ENCODE peak calls at places on chromosomes 6 and 20, in ten cellular contexts. One of them, this sample, is unnamed.

GRCh38 chr20:38136421-38137245 is 28.4 kb downstream of the TGM2 start:
- DNase-seq in A549: no peak
- DNase-seq in neuronal stem cell: no peak
- DNase-seq in left lung: peak; percentile 39
- DNase-seq in fibroblast of lung: no peak
- DNase-seq in psoas muscle: peak; percentile 28
- DNase-seq in OCI-LY7: no peak
- DNase-seq in breast epithelium: no peak
- DNase-seq in H1: no peak
- DNase-seq in GM23248: no peak
- DNase-seq in this sample: peak; percentile 32

GRCh38 chr20:58174708-58175287 is 53.7 kb downstream of the ANKRD60 start:
- DNase-seq in A549: no peak
- DNase-seq in GM23248: peak; percentile 55
- DNase-seq in psoas muscle: peak; percentile 76
- DNase-seq in neuronal stem cell: no peak
- DNase-seq in fibroblast of lung: no peak
- DNase-seq in OCI-LY7: no peak
- DNase-seq in breast epithelium: no peak
- DNase-seq in H1: no peak
- DNase-seq in left lung: peak; percentile 49
- DNase-seq in this sample: peak; percentile 81

GRCh38 chr6:7658543-7658942 is 67.4 kb upstream of the BMP6 start:
- DNase-seq in psoas muscle: no peak
- DNase-seq in OCI-LY7: no peak
- DNase-seq in H1: no peak
- DNase-seq in GM23248: no peak
- DNase-seq in neuronal stem cell: no peak
- DNase-seq in left lung: no peak
- DNase-seq in breast epithelium: no peak
- DNase-seq in fibroblast of lung: no peak
- DNase-seq in A549: no peak
- DNase-seq in this sample: no peak

GRCh38 chr20:32685541-32686529 is 12.1 kb upstream of the C20orf203 start:
- DNase-seq in A549: no peak
- DNase-seq in fibroblast of lung: peak; percentile 87
- DNase-seq in H1: no peak
- DNase-seq in OCI-LY7: no peak
- DNase-seq in breast epithelium: no peak
- DNase-seq in left lung: no peak
- DNase-seq in neuronal stem cell: no peak
- DNase-seq in psoas muscle: no peak
- DNase-seq in GM23248: peak; percentile 94
- DNase-seq in this sample: peak; percentile 72

GRCh38 chr6:30483677-30484279 is 5.5 kb upstream of the HLA-E start:
- DNase-seq in A549: no peak
- DNase-seq in fibroblast of lung: peak; percentile 51
- DNase-seq in H1: no peak
- DNase-seq in neuronal stem cell: peak; percentile 49
- DNase-seq in psoas muscle: no peak
- DNase-seq in GM23248: peak; percentile 81
- DNase-seq in breast epithelium: no peak
- DNase-seq in OCI-LY7: peak; percentile 69
- DNase-seq in left lung: no peak
- DNase-seq in this sample: no peak

GRCh38 chr6:91608428-91608827 is 1021.6 kb upstream of the MAP3K7 start:
- DNase-seq in fibroblast of lung: no peak
- DNase-seq in psoas muscle: no peak
- DNase-seq in breast epithelium: no peak
- DNase-seq in GM23248: no peak
- DNase-seq in neuronal stem cell: no peak
- DNase-seq in OCI-LY7: no peak
- DNase-seq in left lung: no peak
- DNase-seq in A549: no peak
- DNase-seq in H1: no peak
- DNase-seq in this sample: no peak

GRCh38 chr20:44039741-44040140 is 125.1 kb downstream of the TOX2 start:
- DNase-seq in GM23248: no peak
- DNase-seq in H1: no peak
- DNase-seq in breast epithelium: peak; percentile 4
- DNase-seq in neuronal stem cell: no peak
- DNase-seq in left lung: no peak
- DNase-seq in OCI-LY7: no peak
- DNase-seq in psoas muscle: no peak
- DNase-seq in A549: no peak
- DNase-seq in fibroblast of lung: no peak
- DNase-seq in this sample: no peak

GRCh38 chr20:4064118-4064962 is 49.0 kb upstream of the RNF24 start:
- DNase-seq in OCI-LY7: no peak
- DNase-seq in left lung: peak; percentile 95
- DNase-seq in GM23248: peak; percentile 96
- DNase-seq in psoas muscle: peak; percentile 94
- DNase-seq in neuronal stem cell: no peak
- DNase-seq in fibroblast of lung: peak; percentile 92
- DNase-seq in A549: peak; percentile 64
- DNase-seq in H1: no peak
- DNase-seq in breast epithelium: peak; percentile 83
- DNase-seq in this sample: peak; percentile 97

GRCh38 chr6:33886673-33887144 is 82.9 kb upstream of the MLN start:
- DNase-seq in left lung: peak; percentile 31
- DNase-seq in fibroblast of lung: peak; percentile 38
- DNase-seq in breast epithelium: no peak
- DNase-seq in psoas muscle: peak; percentile 68
- DNase-seq in OCI-LY7: no peak
- DNase-seq in GM23248: peak; percentile 91
- DNase-seq in A549: no peak
- DNase-seq in neuronal stem cell: no peak
- DNase-seq in H1: no peak
- DNase-seq in this sample: no peak

GRCh38 chr6:67640462-67640861 is 994.6 kb upstream of the ADGRB3 start:
- DNase-seq in GM23248: no peak
- DNase-seq in OCI-LY7: peak; percentile 8
- DNase-seq in psoas muscle: no peak
- DNase-seq in breast epithelium: no peak
- DNase-seq in neuronal stem cell: no peak
- DNase-seq in left lung: no peak
- DNase-seq in H1: no peak
- DNase-seq in fibroblast of lung: peak; percentile 57
- DNase-seq in A549: no peak
- DNase-seq in this sample: no peak

GRCh38 chr6:154249499-154250298 is 106.9 kb downstream of the IPCEF1 start:
- DNase-seq in left lung: no peak
- DNase-seq in GM23248: no peak
- DNase-seq in breast epithelium: no peak
- DNase-seq in H1: no peak
- DNase-seq in OCI-LY7: peak; percentile 2
- DNase-seq in fibroblast of lung: no peak
- DNase-seq in A549: no peak
- DNase-seq in psoas muscle: no peak
- DNase-seq in neuronal stem cell: no peak
- DNase-seq in this sample: no peak

GRCh38 chr6:169489642-169490408 is 212.0 kb downstream of the WDR27 start:
- DNase-seq in OCI-LY7: no peak
- DNase-seq in left lung: no peak
- DNase-seq in breast epithelium: no peak
- DNase-seq in H1: no peak
- DNase-seq in GM23248: peak; percentile 42
- DNase-seq in fibroblast of lung: no peak
- DNase-seq in psoas muscle: no peak
- DNase-seq in neuronal stem cell: no peak
- DNase-seq in A549: no peak
- DNase-seq in this sample: peak; percentile 47

DNA sequence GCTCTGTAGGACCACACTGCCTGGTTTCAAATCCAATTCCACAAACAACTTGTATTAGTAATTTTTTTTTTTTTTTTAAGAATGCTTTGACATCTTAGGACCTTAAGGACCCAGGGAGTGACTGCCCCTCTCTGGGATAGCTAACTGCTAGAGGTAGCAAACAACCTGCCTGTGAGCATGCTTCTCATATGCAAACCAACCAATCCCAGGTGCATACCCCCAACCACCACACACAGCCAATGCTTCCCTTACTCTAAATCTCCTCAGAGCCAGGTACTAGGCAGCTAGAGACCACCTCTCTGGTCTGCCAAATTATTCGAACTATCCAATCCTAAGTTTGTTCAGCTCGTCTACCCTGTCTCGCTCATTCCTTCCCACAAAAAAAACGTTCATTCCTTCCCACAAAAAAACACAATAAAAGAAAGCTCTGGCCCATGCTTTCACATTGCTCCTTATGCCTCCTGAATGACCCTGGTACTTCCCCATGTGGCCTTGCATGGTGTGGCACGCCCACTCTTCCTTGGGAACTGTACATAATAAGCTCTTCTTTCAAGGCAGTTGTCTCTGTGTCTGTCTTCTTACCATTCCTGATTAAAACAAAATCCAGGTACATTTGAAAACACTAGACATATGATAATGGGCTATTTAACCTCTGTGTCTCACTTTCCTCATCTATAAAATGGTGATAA is 6.4 kb downstream of the SERAC1 start:
- DNase-seq in psoas muscle: no peak
- DNase-seq in OCI-LY7: no peak
- DNase-seq in H1: no peak
- DNase-seq in GM23248: peak; percentile 4
- DNase-seq in fibroblast of lung: no peak
- DNase-seq in neuronal stem cell: no peak
- DNase-seq in A549: no peak
- DNase-seq in left lung: no peak
- DNase-seq in breast epithelium: no peak
- DNase-seq in this sample: no peak
- H3K4me1 ChIP-seq in psoas muscle: peaks cover under 1% of the 10 kb centered on the region
- H3K4me1 ChIP-seq in OCI-LY7: no peaks in the 10 kb centered on the region
- H3K4me1 ChIP-seq in H1: peaks cover 6% of the 10 kb centered on the region
- H3K4me1 ChIP-seq in GM23248: peaks cover 28% of the 10 kb centered on the region
- H3K4me1 ChIP-seq in fibroblast of lung: peaks cover 10% of the 10 kb centered on the region
- H3K4me1 ChIP-seq in neuronal stem cell: peaks cover 3% of the 10 kb centered on the region
- H3K4me1 ChIP-seq in A549: no peaks in the 10 kb centered on the region
- H3K4me1 ChIP-seq in left lung: peaks cover 3% of the 10 kb centered on the region
- H3K4me1 ChIP-seq in breast epithelium: no peaks in the 10 kb centered on the region
- H3K4me1 ChIP-seq in this sample: no peaks in the 10 kb centered on the region

DNA sequence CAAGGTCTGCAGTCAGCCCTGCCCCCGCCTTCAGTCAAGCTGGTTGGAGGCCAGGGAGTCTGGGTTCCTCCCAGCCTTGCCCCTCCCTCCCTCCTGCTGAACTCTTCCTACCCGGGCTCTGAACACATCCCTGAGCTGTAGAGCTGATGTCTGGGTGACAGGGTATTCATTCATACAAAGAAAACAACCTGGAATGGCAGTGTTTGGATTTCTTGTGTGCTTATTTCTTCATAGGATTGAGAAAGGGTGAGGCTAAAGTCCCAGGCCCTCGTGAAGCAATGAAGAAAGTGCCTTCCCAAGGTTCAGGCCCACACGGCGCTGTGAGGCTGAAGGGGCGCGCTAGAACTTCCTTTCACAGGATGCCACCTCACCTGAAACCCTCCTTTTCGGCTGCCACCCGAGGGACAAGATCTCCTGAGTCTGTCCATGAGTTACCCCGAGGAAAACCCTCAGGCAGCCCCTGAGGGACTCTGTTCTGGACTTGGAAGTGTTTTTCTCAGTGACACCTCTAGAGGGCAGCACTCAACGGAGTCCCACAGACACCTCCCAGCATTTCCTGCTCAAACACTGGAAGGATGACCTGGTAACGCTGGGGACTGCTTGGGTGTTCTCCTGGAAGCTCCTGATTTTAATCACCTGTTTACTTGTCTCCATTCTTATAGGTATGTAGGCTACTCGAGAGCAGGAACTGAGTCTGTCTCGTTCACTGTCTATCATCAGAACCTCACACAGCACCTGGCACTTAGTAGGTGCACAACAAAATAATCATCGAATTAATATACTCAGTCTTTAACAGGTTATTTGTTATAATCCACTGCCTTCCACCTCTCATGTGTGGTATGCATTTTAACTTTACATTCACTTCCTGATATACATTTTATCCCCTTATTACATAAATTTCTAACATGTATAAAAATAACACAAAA is 11.8 kb upstream of the GSTA1 start:
- DNase-seq in fibroblast of lung: peak; percentile 36
- DNase-seq in H1: peak; percentile 34
- DNase-seq in OCI-LY7: peak; percentile 48
- DNase-seq in neuronal stem cell: peak; percentile 33
- DNase-seq in left lung: no peak
- DNase-seq in GM23248: peak; percentile 67
- DNase-seq in A549: peak; percentile 64
- DNase-seq in breast epithelium: peak; percentile 24
- DNase-seq in psoas muscle: no peak
- DNase-seq in this sample: no peak
- H3K4me3 ChIP-seq in fibroblast of lung: no peak overlapping the region
- H3K4me3 ChIP-seq in H1: no peak overlapping the region
- H3K4me3 ChIP-seq in OCI-LY7: no peak overlapping the region
- H3K4me3 ChIP-seq in neuronal stem cell: no peak overlapping the region
- H3K4me3 ChIP-seq in left lung: no peak overlapping the region
- H3K4me3 ChIP-seq in GM23248: no peak overlapping the region
- H3K4me3 ChIP-seq in A549: no peak overlapping the region
- H3K4me3 ChIP-seq in breast epithelium: no peak overlapping the region
- H3K4me3 ChIP-seq in psoas muscle: no peak overlapping the region
- H3K4me3 ChIP-seq in this sample: no peak overlapping the region

GRCh38 chr20:49791165-49791564 is 21.5 kb upstream of the SLC9A8 start:
- DNase-seq in breast epithelium: no peak
- DNase-seq in psoas muscle: no peak
- DNase-seq in left lung: no peak
- DNase-seq in neuronal stem cell: no peak
- DNase-seq in OCI-LY7: no peak
- DNase-seq in fibroblast of lung: no peak
- DNase-seq in H1: no peak
- DNase-seq in A549: no peak
- DNase-seq in GM23248: no peak
- DNase-seq in this sample: no peak
- H3K4me1 ChIP-seq in breast epithelium: no peaks in the 10 kb centered on the region
- H3K4me1 ChIP-seq in psoas muscle: no peaks in the 10 kb centered on the region
- H3K4me1 ChIP-seq in left lung: no peaks in the 10 kb centered on the region
- H3K4me1 ChIP-seq in neuronal stem cell: peaks cover 3% of the 10 kb centered on the region
- H3K4me1 ChIP-seq in OCI-LY7: peaks cover 23% of the 10 kb centered on the region
- H3K4me1 ChIP-seq in fibroblast of lung: no peaks in the 10 kb centered on the region
- H3K4me1 ChIP-seq in H1: no peaks in the 10 kb centered on the region
- H3K4me1 ChIP-seq in A549: peaks cover 59% of the 10 kb centered on the region
- H3K4me1 ChIP-seq in GM23248: no peaks in the 10 kb centered on the region
- H3K4me1 ChIP-seq in this sample: no peaks in the 10 kb centered on the region

DNA sequence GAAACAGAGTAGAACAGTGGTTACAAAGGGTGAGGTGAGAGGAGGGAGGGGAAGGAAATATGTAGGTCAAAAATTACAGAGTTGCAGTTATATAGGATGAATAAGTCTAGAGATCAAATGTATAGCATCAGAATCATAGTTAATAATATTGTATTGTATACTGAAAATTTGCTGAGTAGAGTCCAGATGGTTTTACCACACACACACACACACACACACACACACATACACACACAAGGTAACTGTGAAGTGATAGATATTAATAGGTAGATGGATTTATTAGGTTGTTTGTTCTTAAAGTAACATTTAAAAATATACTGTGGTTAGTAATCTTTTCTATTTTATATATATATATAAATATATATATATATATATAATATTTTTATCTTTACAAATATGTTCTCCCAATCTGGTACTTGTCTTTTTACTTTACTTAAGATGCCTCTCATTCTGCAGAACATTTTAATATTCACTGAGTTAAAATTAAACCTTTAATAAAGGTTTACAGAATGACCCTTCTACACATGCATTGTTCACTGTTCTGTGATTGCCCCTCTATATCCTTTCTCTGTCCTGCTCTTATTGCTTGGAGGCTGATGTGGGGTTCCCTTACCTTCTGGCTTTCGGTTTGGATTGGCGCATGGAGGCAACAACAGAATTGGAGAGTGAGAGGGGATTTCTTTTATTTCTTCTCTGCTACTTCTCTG is 408 bp downstream of the PTCHD4 start:
- DNase-seq in neuronal stem cell: no peak
- DNase-seq in left lung: no peak
- DNase-seq in A549: no peak
- DNase-seq in OCI-LY7: no peak
- DNase-seq in fibroblast of lung: peak; percentile 26
- DNase-seq in breast epithelium: no peak
- DNase-seq in GM23248: no peak
- DNase-seq in H1: no peak
- DNase-seq in psoas muscle: no peak
- DNase-seq in this sample: no peak
- H3K4me3 ChIP-seq in neuronal stem cell: peak overlapping the region; percentile 76
- H3K4me3 ChIP-seq in left lung: no peak overlapping the region
- H3K4me3 ChIP-seq in A549: no peak overlapping the region
- H3K4me3 ChIP-seq in OCI-LY7: no peak overlapping the region
- H3K4me3 ChIP-seq in fibroblast of lung: no peak overlapping the region
- H3K4me3 ChIP-seq in breast epithelium: no peak overlapping the region
- H3K4me3 ChIP-seq in GM23248: peak overlapping the region; percentile 70
- H3K4me3 ChIP-seq in H1: peak overlapping the region; percentile 63
- H3K4me3 ChIP-seq in psoas muscle: no peak overlapping the region
- H3K4me3 ChIP-seq in this sample: no peak overlapping the region

This sample was measured in aorta.